ENCODE peak calls at places on chromosomes 6 and 20, in five cellular contexts. U, G, J, W and Q are unnamed samples.

GRCh38 chr6:169320013-169320412 is 66.4 kb upstream of the THBS2 start:
- DNase-seq in W (no peak), G (no peak), U (no peak), J (no peak), Q (no peak)

GRCh38 chr6:56954389-56955170 is at the start of gene BEND6:
- DNase-seq in U (no peak), G (peak), W (peak), J (peak), Q (no peak)

GRCh38 chr6:134995536-134995935 is 45.6 kb upstream of the ALDH8A1 start:
- DNase-seq in W (no peak), J (no peak), U (no peak), G (no peak), Q (no peak)

GRCh38 chr20:59933296-59933848 is at the start of gene SYCP2:
- DNase-seq in W (peak), U (no peak), J (peak), G (no peak), Q (no peak)

GRCh38 chr6:136471372-136471771 is 78.8 kb downstream of the MAP7 start:
- DNase-seq in G (no peak), J (no peak), U (no peak), W (no peak), Q (no peak)

GRCh38 chr6:137657351-137657911 is 163.2 kb upstream of the OLIG3 start:
- DNase-seq in W (no peak), J (no peak), U (no peak), G (no peak), Q (no peak)

GRCh38 chr6:2959909-2960719 is 11.3 kb downstream of the SERPINB6 start:
- DNase-seq in U (no peak), G (peak), J (no peak), W (peak), Q (peak)

GRCh38 chr6:53065266-53066058 is at the start of gene FBXO9:
- DNase-seq in J (peak), G (no peak), U (peak), W (peak), Q (no peak)

GRCh38 chr6:142361765-142362540 is 60.1 kb downstream of the ADGRG6 start:
- DNase-seq in G (peak), W (peak), U (no peak), J (no peak), Q (peak)

GRCh38 chr6:167050903-167051302 is 51.7 kb downstream of the CEP43 start:
- DNase-seq in W (no peak), J (no peak), U (no peak), G (no peak), Q (no peak)

GRCh38 chr6:84967389-84967788 is 203.0 kb upstream of the TBX18 start:
- DNase-seq in W (peak), U (no peak), G (peak), J (no peak), Q (no peak)

GRCh38 chr20:47113362-47114118 is 218.9 kb downstream of the EYA2 start:
- DNase-seq in G (no peak), W (no peak), J (no peak), U (no peak), Q (no peak)

GRCh38 chr6:22651731-22652130 is 82.4 kb downstream of the HDGFL1 start:
- DNase-seq in W (no peak), G (no peak), U (no peak), J (no peak), Q (no peak)

GRCh38 chr6:96016781-96017180 is 1.0 kb downstream of the FUT9 start:
- DNase-seq in W (no peak), J (no peak), U (peak), G (no peak), Q (no peak)

GRCh38 chr6:27547157-27548075 is 74.5 kb upstream of the ZNF184 start:
- DNase-seq in W (peak), U (no peak), G (peak), J (no peak), Q (no peak)

GRCh38 chr6:143545976-143546547 is 34.5 kb upstream of the FUCA2 start:
- DNase-seq in J (no peak), G (no peak), W (no peak), U (no peak), Q (no peak)

GRCh38 chr6:144449218-144449617 is 164.1 kb downstream of the UTRN start:
- DNase-seq in J (no peak), W (no peak), U (no peak), G (no peak), Q (no peak)

GRCh38 chr6:29830409-29830808 is 2.8 kb downstream of the HLA-G start:
- DNase-seq in J (no peak), U (no peak), W (no peak), G (no peak), Q (no peak)

GRCh38 chr20:52078289-52078688 is 113.3 kb downstream of the ZFP64 start:
- DNase-seq in G (no peak), W (no peak), U (no peak), J (no peak), Q (no peak)

GRCh38 chr6:40815731-40816130 is 223.3 kb downstream of the UNC5CL start:
- DNase-seq in G (no peak), W (no peak), J (no peak), U (no peak), Q (no peak)

GRCh38 chr6:157107915-157108651 is 215.2 kb downstream of the TMEM242 start:
- DNase-seq in W (peak), G (peak), U (no peak), J (no peak), Q (peak)

GRCh38 chr6:44431118-44431725 is 43.7 kb downstream of the CDC5L start:
- DNase-seq in G (peak), J (no peak), W (peak), U (no peak), Q (no peak)

GRCh38 chr20:51444472-51444871 is 98.0 kb downstream of the NFATC2 start:
- DNase-seq in W (peak), G (no peak), J (no peak), U (no peak), Q (no peak)

GRCh38 chr6:63904844-63905243 is 269.2 kb downstream of the PHF3 start:
- DNase-seq in U (no peak), G (no peak), J (no peak), W (peak), Q (peak)

GRCh38 chr6:35719830-35720733 is 16.8 kb upstream of the ARMC12 start:
- DNase-seq in G (no peak), W (peak), U (no peak), J (no peak), Q (no peak)